ENCODE peak calls at places on chromosomes 16 and 17, in nine cellular contexts. One of them, this sample, is unnamed.

GRCh38 chr17:30347488-30347887 is 13.6 kb upstream of the TMIGD1 start:
- DNase-seq in MV-4-11: no peak
- DNase-seq in stimulated activated CD8-positive, alpha-beta memory T cell treated with anti-CD3 and anti-CD28 coated beads, Interleukin-7, amount 100 ng/mL, for 1 hour: no peak
- DNase-seq in neural crest cell: no peak
- DNase-seq in HCT116: no peak
- DNase-seq in stimulated activated CD4-positive, alpha-beta T cell treated with anti-CD3 and anti-CD28 coated beads, Interleukin-1b, Interleukin-23, amount 100 ng/mL, for 1 hour: no peak
- DNase-seq in GM19239: no peak
- DNase-seq in T-helper 1 cell: no peak
- DNase-seq in stomach: no peak
- DNase-seq in this sample: no peak

GRCh38 chr17:46212634-46213435 is 19.6 kb upstream of the KANSL1 start:
- DNase-seq in MV-4-11: peak
- DNase-seq in stimulated activated CD8-positive, alpha-beta memory T cell treated with anti-CD3 and anti-CD28 coated beads, Interleukin-7, amount 100 ng/mL, for 1 hour: no peak
- DNase-seq in neural crest cell: peak
- DNase-seq in HCT116: peak
- DNase-seq in stimulated activated CD4-positive, alpha-beta T cell treated with anti-CD3 and anti-CD28 coated beads, Interleukin-1b, Interleukin-23, amount 100 ng/mL, for 1 hour: peak
- DNase-seq in GM19239: peak
- DNase-seq in T-helper 1 cell: peak
- DNase-seq in stomach: peak
- DNase-seq in this sample: peak

GRCh38 chr16:57234707-57235092 is 10.4 kb upstream of the ARL2BP start:
- DNase-seq in MV-4-11: no peak
- DNase-seq in stimulated activated CD8-positive, alpha-beta memory T cell treated with anti-CD3 and anti-CD28 coated beads, Interleukin-7, amount 100 ng/mL, for 1 hour: no peak
- DNase-seq in neural crest cell: no peak
- DNase-seq in HCT116: no peak
- DNase-seq in stimulated activated CD4-positive, alpha-beta T cell treated with anti-CD3 and anti-CD28 coated beads, Interleukin-1b, Interleukin-23, amount 100 ng/mL, for 1 hour: no peak
- DNase-seq in GM19239: no peak
- DNase-seq in T-helper 1 cell: no peak
- DNase-seq in stomach: no peak
- DNase-seq in this sample: no peak

GRCh38 chr17:41503202-41503601 is 2.2 kb downstream of the KRT13 start:
- DNase-seq in MV-4-11: no peak
- DNase-seq in stimulated activated CD8-positive, alpha-beta memory T cell treated with anti-CD3 and anti-CD28 coated beads, Interleukin-7, amount 100 ng/mL, for 1 hour: no peak
- DNase-seq in neural crest cell: no peak
- DNase-seq in HCT116: no peak
- DNase-seq in stimulated activated CD4-positive, alpha-beta T cell treated with anti-CD3 and anti-CD28 coated beads, Interleukin-1b, Interleukin-23, amount 100 ng/mL, for 1 hour: no peak
- DNase-seq in GM19239: no peak
- DNase-seq in T-helper 1 cell: no peak
- DNase-seq in stomach: no peak
- DNase-seq in this sample: no peak

GRCh38 chr17:2735896-2736295 is 13.6 kb downstream of the CCDC92B start:
- DNase-seq in MV-4-11: no peak
- DNase-seq in stimulated activated CD8-positive, alpha-beta memory T cell treated with anti-CD3 and anti-CD28 coated beads, Interleukin-7, amount 100 ng/mL, for 1 hour: no peak
- DNase-seq in neural crest cell: no peak
- DNase-seq in HCT116: no peak
- DNase-seq in stimulated activated CD4-positive, alpha-beta T cell treated with anti-CD3 and anti-CD28 coated beads, Interleukin-1b, Interleukin-23, amount 100 ng/mL, for 1 hour: no peak
- DNase-seq in GM19239: no peak
- DNase-seq in T-helper 1 cell: no peak
- DNase-seq in stomach: no peak
- DNase-seq in this sample: peak

GRCh38 chr17:77212081-77212832 is 71.5 kb downstream of the SEC14L1 start:
- DNase-seq in MV-4-11: peak
- DNase-seq in stimulated activated CD8-positive, alpha-beta memory T cell treated with anti-CD3 and anti-CD28 coated beads, Interleukin-7, amount 100 ng/mL, for 1 hour: no peak
- DNase-seq in neural crest cell: no peak
- DNase-seq in HCT116: no peak
- DNase-seq in stimulated activated CD4-positive, alpha-beta T cell treated with anti-CD3 and anti-CD28 coated beads, Interleukin-1b, Interleukin-23, amount 100 ng/mL, for 1 hour: no peak
- DNase-seq in GM19239: peak
- DNase-seq in T-helper 1 cell: no peak
- DNase-seq in stomach: no peak
- DNase-seq in this sample: no peak

GRCh38 chr16:50268352-50268751 is 2.0 kb downstream of the ADCY7 start:
- DNase-seq in MV-4-11: peak
- DNase-seq in stimulated activated CD8-positive, alpha-beta memory T cell treated with anti-CD3 and anti-CD28 coated beads, Interleukin-7, amount 100 ng/mL, for 1 hour: no peak
- DNase-seq in neural crest cell: no peak
- DNase-seq in HCT116: no peak
- DNase-seq in stimulated activated CD4-positive, alpha-beta T cell treated with anti-CD3 and anti-CD28 coated beads, Interleukin-1b, Interleukin-23, amount 100 ng/mL, for 1 hour: no peak
- DNase-seq in GM19239: no peak
- DNase-seq in T-helper 1 cell: no peak
- DNase-seq in stomach: no peak
- DNase-seq in this sample: no peak

GRCh38 chr16:47228241-47228640 is 84.5 kb upstream of the NETO2 start:
- DNase-seq in MV-4-11: no peak
- DNase-seq in stimulated activated CD8-positive, alpha-beta memory T cell treated with anti-CD3 and anti-CD28 coated beads, Interleukin-7, amount 100 ng/mL, for 1 hour: no peak
- DNase-seq in neural crest cell: no peak
- DNase-seq in HCT116: no peak
- DNase-seq in stimulated activated CD4-positive, alpha-beta T cell treated with anti-CD3 and anti-CD28 coated beads, Interleukin-1b, Interleukin-23, amount 100 ng/mL, for 1 hour: no peak
- DNase-seq in GM19239: no peak
- DNase-seq in T-helper 1 cell: no peak
- DNase-seq in stomach: no peak
- DNase-seq in this sample: no peak

GRCh38 chr17:69506489-69506888 is 92.0 kb downstream of the MAP2K6 start:
- DNase-seq in MV-4-11: peak
- DNase-seq in stimulated activated CD8-positive, alpha-beta memory T cell treated with anti-CD3 and anti-CD28 coated beads, Interleukin-7, amount 100 ng/mL, for 1 hour: no peak
- DNase-seq in neural crest cell: no peak
- DNase-seq in HCT116: no peak
- DNase-seq in stimulated activated CD4-positive, alpha-beta T cell treated with anti-CD3 and anti-CD28 coated beads, Interleukin-1b, Interleukin-23, amount 100 ng/mL, for 1 hour: no peak
- DNase-seq in GM19239: no peak
- DNase-seq in T-helper 1 cell: no peak
- DNase-seq in stomach: no peak
- DNase-seq in this sample: peak

GRCh38 chr17:66018786-66019185 is 173.1 kb downstream of the CEP112 start:
- DNase-seq in MV-4-11: no peak
- DNase-seq in stimulated activated CD8-positive, alpha-beta memory T cell treated with anti-CD3 and anti-CD28 coated beads, Interleukin-7, amount 100 ng/mL, for 1 hour: no peak
- DNase-seq in neural crest cell: no peak
- DNase-seq in HCT116: no peak
- DNase-seq in stimulated activated CD4-positive, alpha-beta T cell treated with anti-CD3 and anti-CD28 coated beads, Interleukin-1b, Interleukin-23, amount 100 ng/mL, for 1 hour: no peak
- DNase-seq in GM19239: no peak
- DNase-seq in T-helper 1 cell: no peak
- DNase-seq in stomach: no peak
- DNase-seq in this sample: no peak

GRCh38 chr16:46638947-46639925 is 18.1 kb upstream of the SHCBP1 start:
- DNase-seq in MV-4-11: peak
- DNase-seq in stimulated activated CD8-positive, alpha-beta memory T cell treated with anti-CD3 and anti-CD28 coated beads, Interleukin-7, amount 100 ng/mL, for 1 hour: no peak
- DNase-seq in neural crest cell: no peak
- DNase-seq in HCT116: no peak
- DNase-seq in stimulated activated CD4-positive, alpha-beta T cell treated with anti-CD3 and anti-CD28 coated beads, Interleukin-1b, Interleukin-23, amount 100 ng/mL, for 1 hour: no peak
- DNase-seq in GM19239: no peak
- DNase-seq in T-helper 1 cell: no peak
- DNase-seq in stomach: no peak
- DNase-seq in this sample: no peak

GRCh38 chr17:8965394-8966168 is at the start of gene PIK3R5:
- DNase-seq in MV-4-11: peak
- DNase-seq in stimulated activated CD8-positive, alpha-beta memory T cell treated with anti-CD3 and anti-CD28 coated beads, Interleukin-7, amount 100 ng/mL, for 1 hour: peak
- DNase-seq in neural crest cell: peak
- DNase-seq in HCT116: no peak
- DNase-seq in stimulated activated CD4-positive, alpha-beta T cell treated with anti-CD3 and anti-CD28 coated beads, Interleukin-1b, Interleukin-23, amount 100 ng/mL, for 1 hour: peak
- DNase-seq in GM19239: peak
- DNase-seq in T-helper 1 cell: peak
- DNase-seq in stomach: peak
- DNase-seq in this sample: no peak

GRCh38 chr16:77788196-77789084 is at the start of gene VAT1L:
- DNase-seq in MV-4-11: no peak
- DNase-seq in stimulated activated CD8-positive, alpha-beta memory T cell treated with anti-CD3 and anti-CD28 coated beads, Interleukin-7, amount 100 ng/mL, for 1 hour: no peak
- DNase-seq in neural crest cell: peak
- DNase-seq in HCT116: no peak
- DNase-seq in stimulated activated CD4-positive, alpha-beta T cell treated with anti-CD3 and anti-CD28 coated beads, Interleukin-1b, Interleukin-23, amount 100 ng/mL, for 1 hour: no peak
- DNase-seq in GM19239: no peak
- DNase-seq in T-helper 1 cell: no peak
- DNase-seq in stomach: no peak
- DNase-seq in this sample: no peak

GRCh38 chr17:44219636-44220210 is at the start of gene UBTF:
- DNase-seq in MV-4-11: peak
- DNase-seq in stimulated activated CD8-positive, alpha-beta memory T cell treated with anti-CD3 and anti-CD28 coated beads, Interleukin-7, amount 100 ng/mL, for 1 hour: peak
- DNase-seq in neural crest cell: peak
- DNase-seq in HCT116: no peak
- DNase-seq in stimulated activated CD4-positive, alpha-beta T cell treated with anti-CD3 and anti-CD28 coated beads, Interleukin-1b, Interleukin-23, amount 100 ng/mL, for 1 hour: peak
- DNase-seq in GM19239: no peak
- DNase-seq in T-helper 1 cell: peak
- DNase-seq in stomach: peak
- DNase-seq in this sample: peak

GRCh38 chr16:74257061-74257460 is 39.6 kb upstream of the PSMD7 start:
- DNase-seq in MV-4-11: peak
- DNase-seq in stimulated activated CD8-positive, alpha-beta memory T cell treated with anti-CD3 and anti-CD28 coated beads, Interleukin-7, amount 100 ng/mL, for 1 hour: no peak
- DNase-seq in neural crest cell: no peak
- DNase-seq in HCT116: no peak
- DNase-seq in stimulated activated CD4-positive, alpha-beta T cell treated with anti-CD3 and anti-CD28 coated beads, Interleukin-1b, Interleukin-23, amount 100 ng/mL, for 1 hour: no peak
- DNase-seq in GM19239: no peak
- DNase-seq in T-helper 1 cell: no peak
- DNase-seq in stomach: no peak
- DNase-seq in this sample: no peak

GRCh38 chr16:17160285-17160854 is 310.4 kb downstream of the XYLT1 start:
- DNase-seq in MV-4-11: no peak
- DNase-seq in stimulated activated CD8-positive, alpha-beta memory T cell treated with anti-CD3 and anti-CD28 coated beads, Interleukin-7, amount 100 ng/mL, for 1 hour: no peak
- DNase-seq in neural crest cell: peak
- DNase-seq in HCT116: no peak
- DNase-seq in stimulated activated CD4-positive, alpha-beta T cell treated with anti-CD3 and anti-CD28 coated beads, Interleukin-1b, Interleukin-23, amount 100 ng/mL, for 1 hour: no peak
- DNase-seq in GM19239: no peak
- DNase-seq in T-helper 1 cell: no peak
- DNase-seq in stomach: no peak
- DNase-seq in this sample: no peak

This sample was measured in HT-29.